ENCODE peak calls at places on chromosomes 6 and 20, in four cellular contexts. O is IMR-90; U is naive thymus-derived CD4-positive, alpha-beta T cell; I is adrenal gland. M is an unnamed sample. For H3K36me3 and H3K9me3, the result is how much of the 10 kb centered on the place peaks cover.

GRCh38 chr6:131754088-131754487 is 43.3 kb upstream of the CTAGE9 start:
- DNase-seq in O (peak), U (no peak), I (no peak), M (no peak)

GRCh38 chr6:161443868-161444267 is 170.0 kb upstream of the AGPAT4 start:
- DNase-seq in O (no peak), U (no peak), I (no peak), M (no peak)

GRCh38 chr20:13819885-13820645 is 35.2 kb downstream of the NDUFAF5 start:
- DNase-seq in O (peak), U (peak), I (peak), M (no peak)

GRCh38 chr20:38304845-38305447 is 990 bp downstream of the BPI start:
- DNase-seq in O (peak), U (no peak), I (no peak), M (no peak)

GRCh38 chr20:4666001-4666470 is 55.7 kb upstream of the PRND start:
- DNase-seq in O (peak), U (no peak), I (no peak), M (peak)

GRCh38 chr6:139520321-139520768 is 145.9 kb upstream of the CITED2 start:
- DNase-seq in O (no peak), U (no peak), I (no peak), M (no peak)

GRCh38 chr6:17057322-17057721 is 44.5 kb upstream of the STMND1 start:
- DNase-seq in O (no peak), U (no peak), I (no peak), M (no peak)

GRCh38 chr6:13941902-13942301 is 17.1 kb downstream of the RNF182 start:
- DNase-seq in O (no peak), U (no peak), I (no peak), M (no peak)

GRCh38 chr6:111423960-111424846 is 58.8 kb downstream of the REV3L start:
- DNase-seq in O (peak), U (no peak), I (no peak), M (no peak)

GRCh38 chr6:118875672-118876071 is 18.3 kb upstream of the ASF1A start:
- DNase-seq in O (no peak), U (no peak), I (no peak), M (no peak)

GRCh38 chr6:118917550-118918321 is 17.2 kb downstream of the MCM9 start:
- DNase-seq in O (peak), U (no peak), I (no peak), M (no peak)

GRCh38 chr6:31272856-31273626 is 1.1 kb upstream of the HLA-C start:
- DNase-seq in O (no peak), U (peak), I (no peak), M (peak)

GRCh38 chr6:37459981-37460800 is 27.2 kb downstream of the CMTR1 start:
- DNase-seq in O (no peak), U (no peak), I (no peak), M (no peak)

GRCh38 chr6:37456126-37456525 is 23.1 kb downstream of the CMTR1 start:
- DNase-seq in O (peak), U (no peak), I (no peak), M (no peak)

GRCh38 chr6:37454420-37455125 is 21.6 kb downstream of the CMTR1 start:
- DNase-seq in O (no peak), U (no peak), I (no peak), M (no peak)

GRCh38 chr6:37460805-37461204 is 27.8 kb downstream of the CMTR1 start:
- DNase-seq in O (no peak), U (no peak), I (no peak), M (no peak)

GRCh38 chr6:37456816-37457560 is 24.0 kb downstream of the CMTR1 start:
- DNase-seq in O (peak), U (no peak), I (peak), M (no peak)
- H3K36me3 ChIP-seq in O (under half), U (under half), I (half or more), M (half or more)

DNA sequence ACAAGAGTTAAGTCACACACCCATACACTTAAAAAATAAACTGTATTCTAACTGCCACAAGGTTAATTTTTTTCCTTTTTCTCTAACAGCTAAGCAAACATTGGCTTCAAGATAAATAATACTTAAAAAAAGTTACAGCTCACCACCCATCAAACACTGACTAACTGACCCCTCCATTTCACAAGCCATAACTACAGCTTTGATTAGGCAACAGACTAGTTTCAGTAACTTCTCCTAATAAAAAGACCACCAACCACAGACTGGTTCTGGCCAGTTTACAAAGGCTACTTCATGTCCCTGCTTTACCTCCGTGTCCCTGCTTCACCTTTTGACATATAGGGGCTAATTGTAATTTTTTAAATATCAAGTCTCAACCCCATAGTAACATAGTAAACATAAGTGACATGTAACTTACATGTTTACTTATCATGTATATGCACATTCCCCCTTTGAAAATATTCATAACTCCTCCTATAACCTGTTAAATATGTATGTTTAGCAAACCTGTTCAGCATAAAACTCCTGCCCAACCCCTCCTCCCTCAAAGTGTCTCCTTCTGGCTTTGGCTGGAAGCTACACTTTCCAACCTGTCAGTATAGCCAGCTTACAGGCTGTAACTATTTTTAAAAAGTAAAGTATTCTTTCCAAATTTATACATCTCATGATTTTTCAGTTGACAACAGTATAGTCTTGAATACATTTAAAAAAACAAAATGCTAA is 15.1 kb upstream of the POM121L2 start:
- DNase-seq in O (no peak), U (no peak), I (no peak), M (no peak)
- H3K9me3 ChIP-seq in O (under half), U (under half), I (under half), M (under half)

GRCh38 chr6:89768324-89768723 is 51.3 kb downstream of the MDN1 start:
- DNase-seq in O (no peak), U (no peak), I (no peak), M (no peak)
- H3K36me3 ChIP-seq in O (under half), U (under half), I (under half), M (under half)

GRCh38 chr6:155611742-155612141 is 156.1 kb upstream of the NOX3 start:
- DNase-seq in O (no peak), U (no peak), I (no peak), M (no peak)
- H3K9me3 ChIP-seq in O (under half), U (under half), I (under half), M (under half)

GRCh38 chr6:39281312-39281980 is 32.8 kb downstream of the KCNK17 start:
- DNase-seq in O (no peak), U (no peak), I (no peak), M (no peak)
- H3K36me3 ChIP-seq in O (under half), U (under half), I (under half), M (under half)

GRCh38 chr20:47267621-47268020 is 88.9 kb downstream of the ZMYND8 start:
- DNase-seq in O (no peak), U (no peak), I (no peak), M (no peak)

GRCh38 chr20:47272893-47273590 is 83.5 kb downstream of the ZMYND8 start:
- DNase-seq in O (peak), U (peak), I (no peak), M (peak)

GRCh38 chr20:47266847-47267515 is 89.5 kb downstream of the ZMYND8 start:
- DNase-seq in O (no peak), U (no peak), I (no peak), M (no peak)

GRCh38 chr20:47271216-47271615 is 85.3 kb downstream of the ZMYND8 start:
- DNase-seq in O (no peak), U (no peak), I (no peak), M (no peak)

DNA sequence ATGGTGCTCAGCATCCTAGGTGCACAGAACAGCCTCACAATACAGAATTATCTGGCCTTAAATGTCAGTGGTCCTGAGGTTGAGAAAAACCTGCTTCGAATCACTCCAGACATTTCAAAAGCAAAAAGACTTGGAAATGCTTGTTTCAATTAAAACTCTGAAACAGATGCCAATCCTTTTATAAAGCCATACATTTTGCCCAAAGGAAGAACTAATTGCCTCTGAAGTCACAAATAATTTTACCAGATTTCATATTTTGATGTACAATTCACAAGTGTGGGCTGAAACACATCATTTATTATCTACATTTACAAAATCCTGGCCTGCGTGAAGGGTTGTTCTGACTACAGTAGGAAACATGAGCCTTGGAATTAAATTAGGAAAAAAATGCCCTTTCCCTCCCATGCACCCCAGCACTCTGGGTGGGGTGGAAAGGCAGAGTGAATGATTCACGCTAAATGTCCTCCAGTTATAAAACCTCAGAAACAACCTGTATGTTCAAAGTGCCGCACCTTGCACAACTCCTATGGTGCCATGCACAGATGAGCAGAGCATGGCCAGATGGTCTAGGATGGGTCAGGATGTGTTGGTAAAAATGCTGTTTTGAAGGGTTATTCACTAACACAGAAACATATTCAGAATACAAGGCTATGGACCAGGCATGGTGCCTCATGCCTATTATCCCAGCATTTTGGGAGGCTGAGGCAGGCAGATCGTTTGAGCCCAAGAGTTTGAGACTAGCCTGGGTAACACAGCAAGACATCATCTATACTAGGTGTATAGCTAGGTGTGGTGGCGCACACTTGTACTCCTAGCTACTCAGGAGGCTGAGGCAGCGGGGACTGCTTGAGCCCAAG is 87.0 kb downstream of the ZMYND8 start:
- DNase-seq in O (no peak), U (no peak), I (no peak), M (no peak)
- H3K9me3 ChIP-seq in O (under half), U (under half), I (under half), M (under half)

DNA sequence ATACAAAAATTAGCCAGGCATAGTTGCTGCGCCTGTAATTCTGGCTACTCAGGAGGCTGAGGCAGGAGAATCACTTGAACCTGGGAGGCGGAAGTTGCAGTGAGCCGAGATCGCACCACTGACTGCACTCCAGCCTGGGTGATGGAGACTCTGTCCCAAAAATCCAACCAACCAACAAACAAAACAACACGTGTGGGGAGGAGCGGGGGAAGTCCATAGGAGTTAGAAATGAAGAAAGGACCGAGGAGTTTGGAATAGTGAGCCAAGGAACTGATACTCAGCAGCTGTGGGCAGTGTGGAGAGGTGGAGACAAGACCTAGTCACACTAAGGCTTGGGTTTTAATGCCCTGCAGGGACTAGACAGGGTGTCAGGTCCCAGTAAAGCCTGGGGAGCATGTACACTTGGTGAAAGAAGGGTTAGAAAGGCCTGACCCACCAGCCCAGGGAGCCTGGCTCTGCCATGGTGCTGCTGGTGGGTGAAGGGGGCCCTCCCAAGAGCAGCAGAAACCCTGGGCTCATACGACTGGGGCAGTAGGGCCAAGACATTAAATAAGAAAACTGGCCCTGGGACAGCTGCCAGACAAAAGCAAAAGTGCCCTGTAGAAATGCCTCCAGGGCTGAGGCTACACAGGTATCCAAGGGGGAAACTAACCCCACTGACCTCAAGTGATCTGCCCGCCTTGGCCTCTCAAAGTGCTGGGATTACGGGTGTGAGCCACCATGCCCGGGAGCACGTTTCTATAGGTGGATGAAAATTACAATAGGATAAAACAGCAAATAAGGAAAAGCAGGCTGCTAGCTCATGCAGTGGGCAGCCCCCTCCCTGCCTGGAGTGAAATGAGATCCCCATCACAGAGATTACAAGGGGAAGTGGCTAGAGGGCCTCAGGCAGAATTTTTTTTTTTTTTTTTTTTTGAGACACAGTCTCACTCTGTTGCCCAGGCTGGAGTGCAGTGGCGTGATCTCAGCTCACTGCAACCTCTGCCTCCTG is 58.0 kb downstream of the MYH7B start:
- DNase-seq in O (no peak), U (no peak), I (no peak), M (no peak)
- H3K36me3 ChIP-seq in O (half or more), U (under half), I (half or more), M (under half)

M was measured in CD8-positive, alpha-beta memory T cell.